ENCODE peak calls at places on chromosome 9, in ten cellular contexts. One of them, this sample, is unnamed.

GRCh38 chr9:37903581-37903830 is 421 bp downstream of the SLC25A51 start:
- DNase-seq in lower lobe of right lung: no peak
- DNase-seq in bronchial epithelial cell: no peak
- DNase-seq in heart right ventricle: peak; percentile 61
- DNase-seq in fibroblast of lung: no peak
- DNase-seq in K562: no peak
- DNase-seq in CD4-positive, alpha-beta T cell: peak; percentile 27
- DNase-seq in GM20000: no peak
- DNase-seq in endothelial cell of umbilical vein: no peak
- DNase-seq in astrocyte: no peak
- DNase-seq in this sample: peak; percentile 57

GRCh38 chr9:38422555-38423245 is 1.6 kb downstream of the IGFBPL1 start:
- DNase-seq in lower lobe of right lung: no peak
- DNase-seq in CD4-positive, alpha-beta T cell: no peak
- DNase-seq in K562: no peak
- DNase-seq in GM20000: no peak
- DNase-seq in heart right ventricle: no peak
- DNase-seq in endothelial cell of umbilical vein: no peak
- DNase-seq in bronchial epithelial cell: no peak
- DNase-seq in astrocyte: no peak
- DNase-seq in fibroblast of lung: no peak
- DNase-seq in this sample: no peak

GRCh38 chr9:126149661-126150060 is 177.0 kb upstream of the MVB12B start:
- DNase-seq in endothelial cell of umbilical vein: no peak
- DNase-seq in lower lobe of right lung: no peak
- DNase-seq in fibroblast of lung: no peak
- DNase-seq in astrocyte: no peak
- DNase-seq in GM20000: no peak
- DNase-seq in heart right ventricle: no peak
- DNase-seq in K562: no peak
- DNase-seq in bronchial epithelial cell: no peak
- DNase-seq in CD4-positive, alpha-beta T cell: no peak
- DNase-seq in this sample: no peak

GRCh38 chr9:128829477-128830251 is at the start of gene SPOUT1:
- DNase-seq in endothelial cell of umbilical vein: peak; percentile 92
- DNase-seq in astrocyte: peak; percentile 76
- DNase-seq in bronchial epithelial cell: peak; percentile 84
- DNase-seq in heart right ventricle: peak; percentile 93
- DNase-seq in CD4-positive, alpha-beta T cell: peak; percentile 87
- DNase-seq in fibroblast of lung: peak; percentile 86
- DNase-seq in lower lobe of right lung: peak; percentile 94
- DNase-seq in K562: peak; percentile 95
- DNase-seq in GM20000: peak; percentile 98
- DNase-seq in this sample: peak; percentile 91

GRCh38 chr9:10411272-10411671 is 201.5 kb downstream of the PTPRD start:
- DNase-seq in heart right ventricle: no peak
- DNase-seq in astrocyte: no peak
- DNase-seq in bronchial epithelial cell: no peak
- DNase-seq in lower lobe of right lung: no peak
- DNase-seq in GM20000: no peak
- DNase-seq in fibroblast of lung: no peak
- DNase-seq in endothelial cell of umbilical vein: no peak
- DNase-seq in CD4-positive, alpha-beta T cell: no peak
- DNase-seq in K562: no peak
- DNase-seq in this sample: no peak

GRCh38 chr9:76699966-76700365 is 64.3 kb upstream of the PCA3 start:
- DNase-seq in endothelial cell of umbilical vein: peak; percentile 34
- DNase-seq in GM20000: no peak
- DNase-seq in astrocyte: peak; percentile 86
- DNase-seq in bronchial epithelial cell: peak; percentile 14
- DNase-seq in fibroblast of lung: peak; percentile 75
- DNase-seq in CD4-positive, alpha-beta T cell: no peak
- DNase-seq in heart right ventricle: no peak
- DNase-seq in K562: no peak
- DNase-seq in lower lobe of right lung: no peak
- DNase-seq in this sample: no peak

GRCh38 chr9:14511452-14511851 is 181.8 kb downstream of the ZDHHC21 start:
- DNase-seq in GM20000: no peak
- DNase-seq in astrocyte: no peak
- DNase-seq in endothelial cell of umbilical vein: no peak
- DNase-seq in CD4-positive, alpha-beta T cell: no peak
- DNase-seq in K562: peak; percentile 72
- DNase-seq in heart right ventricle: no peak
- DNase-seq in lower lobe of right lung: no peak
- DNase-seq in bronchial epithelial cell: peak; percentile 55
- DNase-seq in fibroblast of lung: peak; percentile 4
- DNase-seq in this sample: no peak

GRCh38 chr9:32359452-32359851 is 25.0 kb upstream of the ACO1 start:
- DNase-seq in CD4-positive, alpha-beta T cell: no peak
- DNase-seq in fibroblast of lung: no peak
- DNase-seq in endothelial cell of umbilical vein: no peak
- DNase-seq in bronchial epithelial cell: no peak
- DNase-seq in lower lobe of right lung: no peak
- DNase-seq in K562: no peak
- DNase-seq in astrocyte: no peak
- DNase-seq in heart right ventricle: no peak
- DNase-seq in GM20000: no peak
- DNase-seq in this sample: no peak

GRCh38 chr9:131754846-131755245 is 15.0 kb upstream of the RAPGEF1 start:
- DNase-seq in CD4-positive, alpha-beta T cell: no peak
- DNase-seq in fibroblast of lung: no peak
- DNase-seq in bronchial epithelial cell: no peak
- DNase-seq in endothelial cell of umbilical vein: no peak
- DNase-seq in heart right ventricle: no peak
- DNase-seq in K562: no peak
- DNase-seq in GM20000: no peak
- DNase-seq in astrocyte: no peak
- DNase-seq in lower lobe of right lung: no peak
- DNase-seq in this sample: no peak

GRCh38 chr9:10983251-10983650 is 370.4 kb upstream of the PTPRD start:
- DNase-seq in heart right ventricle: no peak
- DNase-seq in CD4-positive, alpha-beta T cell: no peak
- DNase-seq in K562: no peak
- DNase-seq in GM20000: no peak
- DNase-seq in lower lobe of right lung: no peak
- DNase-seq in endothelial cell of umbilical vein: no peak
- DNase-seq in bronchial epithelial cell: no peak
- DNase-seq in astrocyte: no peak
- DNase-seq in fibroblast of lung: no peak
- DNase-seq in this sample: no peak

GRCh38 chr9:127049044-127049443 is 73.4 kb downstream of the ANGPTL2 start:
- DNase-seq in K562: no peak
- DNase-seq in lower lobe of right lung: no peak
- DNase-seq in astrocyte: peak; percentile 86
- DNase-seq in CD4-positive, alpha-beta T cell: peak; percentile 7
- DNase-seq in fibroblast of lung: peak; percentile 94
- DNase-seq in GM20000: no peak
- DNase-seq in endothelial cell of umbilical vein: peak; percentile 98
- DNase-seq in bronchial epithelial cell: peak; percentile 96
- DNase-seq in heart right ventricle: no peak
- DNase-seq in this sample: peak; percentile 76

DNA sequence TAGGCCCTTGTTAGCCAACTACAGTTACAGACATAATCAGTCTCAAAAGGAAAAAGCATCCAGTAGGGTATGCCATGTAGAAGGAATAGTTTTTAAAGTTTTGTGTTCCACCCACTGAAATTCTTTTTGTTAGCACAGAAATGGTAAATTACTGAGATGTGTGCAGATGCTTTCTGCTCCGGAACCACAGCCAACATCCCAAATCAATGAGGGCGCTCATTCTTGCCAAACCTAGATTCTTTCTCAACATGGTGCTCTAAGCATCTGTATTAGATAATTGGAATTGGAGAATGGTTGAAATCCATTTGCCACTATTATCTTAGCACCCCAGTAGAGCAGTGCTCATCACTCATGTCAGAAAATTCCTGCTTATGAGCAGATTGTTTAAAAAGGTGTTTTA is 127.8 kb downstream of the SEC61B start:
- DNase-seq in astrocyte: no peak
- DNase-seq in CD4-positive, alpha-beta T cell: no peak
- DNase-seq in K562: no peak
- DNase-seq in heart right ventricle: no peak
- DNase-seq in endothelial cell of umbilical vein: no peak
- DNase-seq in GM20000: no peak
- DNase-seq in bronchial epithelial cell: no peak
- DNase-seq in lower lobe of right lung: no peak
- DNase-seq in fibroblast of lung: no peak
- DNase-seq in this sample: no peak
- TF ChIP-seq CTCF in astrocyte: no peak
- TF ChIP-seq CTCF in CD4-positive, alpha-beta T cell: no peak
- TF ChIP-seq CTCF in K562: no peak
- TF ChIP-seq CTCF in heart right ventricle: no peak
- TF ChIP-seq CTCF in endothelial cell of umbilical vein: no peak
- TF ChIP-seq CTCF in GM20000: no peak
- TF ChIP-seq CTCF in bronchial epithelial cell: no peak
- TF ChIP-seq CTCF in lower lobe of right lung: no peak
- TF ChIP-seq CTCF in fibroblast of lung: no peak
- TF ChIP-seq CTCF in this sample: no peak

GRCh38 chr9:121437891-121438290 is 61.8 kb downstream of the GGTA1 start:
- DNase-seq in endothelial cell of umbilical vein: no peak
- DNase-seq in astrocyte: no peak
- DNase-seq in heart right ventricle: no peak
- DNase-seq in CD4-positive, alpha-beta T cell: no peak
- DNase-seq in fibroblast of lung: no peak
- DNase-seq in K562: no peak
- DNase-seq in GM20000: no peak
- DNase-seq in bronchial epithelial cell: no peak
- DNase-seq in lower lobe of right lung: no peak
- DNase-seq in this sample: no peak

GRCh38 chr9:121439016-121439415 is 60.6 kb downstream of the GGTA1 start:
- DNase-seq in heart right ventricle: no peak
- DNase-seq in fibroblast of lung: no peak
- DNase-seq in CD4-positive, alpha-beta T cell: no peak
- DNase-seq in endothelial cell of umbilical vein: no peak
- DNase-seq in astrocyte: no peak
- DNase-seq in lower lobe of right lung: no peak
- DNase-seq in K562: no peak
- DNase-seq in GM20000: no peak
- DNase-seq in bronchial epithelial cell: no peak
- DNase-seq in this sample: no peak

GRCh38 chr9:121441163-121441562 is 58.5 kb downstream of the GGTA1 start:
- DNase-seq in GM20000: no peak
- DNase-seq in fibroblast of lung: no peak
- DNase-seq in heart right ventricle: no peak
- DNase-seq in endothelial cell of umbilical vein: no peak
- DNase-seq in bronchial epithelial cell: no peak
- DNase-seq in astrocyte: no peak
- DNase-seq in lower lobe of right lung: no peak
- DNase-seq in CD4-positive, alpha-beta T cell: no peak
- DNase-seq in K562: no peak
- DNase-seq in this sample: no peak

GRCh38 chr9:121439711-121440110 is 59.9 kb downstream of the GGTA1 start:
- DNase-seq in CD4-positive, alpha-beta T cell: no peak
- DNase-seq in endothelial cell of umbilical vein: no peak
- DNase-seq in lower lobe of right lung: no peak
- DNase-seq in astrocyte: no peak
- DNase-seq in GM20000: no peak
- DNase-seq in K562: no peak
- DNase-seq in heart right ventricle: no peak
- DNase-seq in bronchial epithelial cell: no peak
- DNase-seq in fibroblast of lung: no peak
- DNase-seq in this sample: no peak

GRCh38 chr9:121440265-121440664 is 59.4 kb downstream of the GGTA1 start:
- DNase-seq in heart right ventricle: no peak
- DNase-seq in fibroblast of lung: peak; percentile 47
- DNase-seq in GM20000: no peak
- DNase-seq in bronchial epithelial cell: peak; percentile 31
- DNase-seq in endothelial cell of umbilical vein: peak; percentile 33
- DNase-seq in K562: peak; percentile 24
- DNase-seq in lower lobe of right lung: no peak
- DNase-seq in astrocyte: no peak
- DNase-seq in CD4-positive, alpha-beta T cell: no peak
- DNase-seq in this sample: no peak
- TF ChIP-seq CTCF in heart right ventricle: peak; percentile 38
- TF ChIP-seq CTCF in fibroblast of lung: peak; percentile 51
- TF ChIP-seq CTCF in GM20000: no peak
- TF ChIP-seq CTCF in bronchial epithelial cell: peak; percentile 2
- TF ChIP-seq CTCF in endothelial cell of umbilical vein: peak; percentile 20
- TF ChIP-seq CTCF in K562: peak; percentile 29
- TF ChIP-seq CTCF in lower lobe of right lung: no peak
- TF ChIP-seq CTCF in astrocyte: peak; percentile 19
- TF ChIP-seq CTCF in CD4-positive, alpha-beta T cell: no peak
- TF ChIP-seq CTCF in this sample: no peak

GRCh38 chr9:95573463-95573862 is 56.7 kb upstream of the PTCH1 start:
- DNase-seq in astrocyte: no peak
- DNase-seq in CD4-positive, alpha-beta T cell: no peak
- DNase-seq in GM20000: no peak
- DNase-seq in heart right ventricle: no peak
- DNase-seq in K562: no peak
- DNase-seq in endothelial cell of umbilical vein: no peak
- DNase-seq in fibroblast of lung: no peak
- DNase-seq in bronchial epithelial cell: no peak
- DNase-seq in lower lobe of right lung: no peak
- DNase-seq in this sample: no peak
- TF ChIP-seq CTCF in astrocyte: no peak
- TF ChIP-seq CTCF in CD4-positive, alpha-beta T cell: no peak
- TF ChIP-seq CTCF in GM20000: no peak
- TF ChIP-seq CTCF in heart right ventricle: no peak
- TF ChIP-seq CTCF in K562: no peak
- TF ChIP-seq CTCF in endothelial cell of umbilical vein: no peak
- TF ChIP-seq CTCF in fibroblast of lung: no peak
- TF ChIP-seq CTCF in bronchial epithelial cell: no peak
- TF ChIP-seq CTCF in lower lobe of right lung: no peak
- TF ChIP-seq CTCF in this sample: no peak

GRCh38 chr9:83988411-83988810 is 7.8 kb downstream of the RMI1 start:
- DNase-seq in endothelial cell of umbilical vein: no peak
- DNase-seq in lower lobe of right lung: no peak
- DNase-seq in bronchial epithelial cell: no peak
- DNase-seq in CD4-positive, alpha-beta T cell: no peak
- DNase-seq in GM20000: no peak
- DNase-seq in fibroblast of lung: no peak
- DNase-seq in K562: no peak
- DNase-seq in heart right ventricle: no peak
- DNase-seq in astrocyte: no peak
- DNase-seq in this sample: no peak

GRCh38 chr9:83991355-83991754 is 10.8 kb downstream of the RMI1 start:
- DNase-seq in K562: no peak
- DNase-seq in endothelial cell of umbilical vein: no peak
- DNase-seq in CD4-positive, alpha-beta T cell: no peak
- DNase-seq in bronchial epithelial cell: no peak
- DNase-seq in heart right ventricle: no peak
- DNase-seq in lower lobe of right lung: no peak
- DNase-seq in astrocyte: no peak
- DNase-seq in fibroblast of lung: no peak
- DNase-seq in GM20000: no peak
- DNase-seq in this sample: no peak

GRCh38 chr9:83992901-83993300 is 12.3 kb downstream of the RMI1 start:
- DNase-seq in bronchial epithelial cell: no peak
- DNase-seq in K562: no peak
- DNase-seq in GM20000: no peak
- DNase-seq in endothelial cell of umbilical vein: no peak
- DNase-seq in CD4-positive, alpha-beta T cell: no peak
- DNase-seq in astrocyte: no peak
- DNase-seq in heart right ventricle: no peak
- DNase-seq in lower lobe of right lung: no peak
- DNase-seq in fibroblast of lung: no peak
- DNase-seq in this sample: no peak

GRCh38 chr9:83996126-83996525 is 15.5 kb downstream of the RMI1 start:
- DNase-seq in lower lobe of right lung: no peak
- DNase-seq in fibroblast of lung: no peak
- DNase-seq in heart right ventricle: no peak
- DNase-seq in CD4-positive, alpha-beta T cell: no peak
- DNase-seq in astrocyte: no peak
- DNase-seq in K562: peak; percentile 7
- DNase-seq in endothelial cell of umbilical vein: no peak
- DNase-seq in GM20000: no peak
- DNase-seq in bronchial epithelial cell: no peak
- DNase-seq in this sample: no peak

GRCh38 chr9:83992407-83992806 is 11.8 kb downstream of the RMI1 start:
- DNase-seq in K562: peak; percentile 51
- DNase-seq in endothelial cell of umbilical vein: no peak
- DNase-seq in fibroblast of lung: peak; percentile 40
- DNase-seq in lower lobe of right lung: no peak
- DNase-seq in bronchial epithelial cell: peak; percentile 52
- DNase-seq in astrocyte: no peak
- DNase-seq in CD4-positive, alpha-beta T cell: no peak
- DNase-seq in heart right ventricle: no peak
- DNase-seq in GM20000: no peak
- DNase-seq in this sample: no peak
- TF ChIP-seq CTCF in K562: no peak
- TF ChIP-seq CTCF in endothelial cell of umbilical vein: no peak
- TF ChIP-seq CTCF in fibroblast of lung: no peak
- TF ChIP-seq CTCF in lower lobe of right lung: no peak
- TF ChIP-seq CTCF in bronchial epithelial cell: peak; percentile 8
- TF ChIP-seq CTCF in astrocyte: no peak
- TF ChIP-seq CTCF in CD4-positive, alpha-beta T cell: no peak
- TF ChIP-seq CTCF in heart right ventricle: no peak
- TF ChIP-seq CTCF in GM20000: no peak
- TF ChIP-seq CTCF in this sample: no peak

This sample was measured in CD14-positive monocyte.